ENCODE peak calls at places on chromosome 22, in four cellular contexts. One of them, this sample, is unnamed.
A peak's percentile ranks its signal among the peaks of the same experiment; 100 is the strongest.

GRCh38 chr22:40410731-40411505 is 40.5 kb downstream of the SGSM3 start:
- DNase-seq in endodermal cell: no peak
- DNase-seq in lung: no peak
- DNase-seq in transverse colon: no peak
- DNase-seq in this sample: no peak

GRCh38 chr22:44394246-44395115 is 81.7 kb upstream of the SHISAL1 start:
- DNase-seq in endodermal cell: peak; percentile 31
- DNase-seq in lung: no peak
- DNase-seq in transverse colon: no peak
- DNase-seq in this sample: no peak

GRCh38 chr22:40478456-40479125 is 108.2 kb downstream of the SGSM3 start:
- DNase-seq in endodermal cell: peak; percentile 47
- DNase-seq in lung: no peak
- DNase-seq in transverse colon: no peak
- DNase-seq in this sample: no peak

GRCh38 chr22:44182591-44183588 is 2.2 kb downstream of the PARVG start:
- DNase-seq in endodermal cell: no peak
- DNase-seq in lung: peak; percentile 65
- DNase-seq in transverse colon: peak; percentile 62
- DNase-seq in this sample: no peak

GRCh38 chr22:29225422-29226090 is 19.9 kb downstream of the EMID1 start:
- DNase-seq in endodermal cell: peak; percentile 74
- DNase-seq in lung: peak; percentile 57
- DNase-seq in transverse colon: peak; percentile 33
- DNase-seq in this sample: no peak

GRCh38 chr22:48306785-48307570 is 1520.7 kb downstream of the BRD1 start:
- DNase-seq in endodermal cell: no peak
- DNase-seq in lung: no peak
- DNase-seq in transverse colon: no peak
- DNase-seq in this sample: no peak

GRCh38 chr22:36913431-36914382 is at the start of gene CSF2RB:
- DNase-seq in endodermal cell: peak; percentile 44
- DNase-seq in lung: peak; percentile 58
- DNase-seq in transverse colon: peak; percentile 60
- DNase-seq in this sample: no peak

GRCh38 chr22:39130892-39131855 is 21.3 kb downstream of the CBX7 start:
- DNase-seq in endodermal cell: peak; percentile 59
- DNase-seq in lung: no peak
- DNase-seq in transverse colon: no peak
- DNase-seq in this sample: no peak

GRCh38 chr22:37021710-37022482 is 2.4 kb downstream of the MPST start:
- DNase-seq in endodermal cell: peak; percentile 73
- DNase-seq in lung: no peak
- DNase-seq in transverse colon: peak; percentile 53
- DNase-seq in this sample: peak; percentile 32

GRCh38 chr22:28441720-28442263 is 237.8 kb downstream of the TTC28 start:
- DNase-seq in endodermal cell: no peak
- DNase-seq in lung: no peak
- DNase-seq in transverse colon: no peak
- DNase-seq in this sample: peak; percentile 13

GRCh38 chr22:44261861-44262595 is 50.7 kb downstream of the SHISAL1 start:
- DNase-seq in endodermal cell: peak; percentile 42
- DNase-seq in lung: no peak
- DNase-seq in transverse colon: no peak
- DNase-seq in this sample: no peak

GRCh38 chr22:43852605-43853327 is 9.5 kb downstream of the SULT4A1 start:
- DNase-seq in endodermal cell: peak; percentile 35
- DNase-seq in lung: no peak
- DNase-seq in transverse colon: no peak
- DNase-seq in this sample: no peak

GRCh38 chr22:44371741-44372525 is 59.2 kb upstream of the SHISAL1 start:
- DNase-seq in endodermal cell: peak; percentile 32
- DNase-seq in lung: no peak
- DNase-seq in transverse colon: no peak
- DNase-seq in this sample: no peak

GRCh38 chr22:29773233-29773632 is 6.1 kb downstream of the UQCR10 start:
- DNase-seq in endodermal cell: peak; percentile 69
- DNase-seq in lung: no peak
- DNase-seq in transverse colon: no peak
- DNase-seq in this sample: no peak

GRCh38 chr22:25487508-25487907 is 77.0 kb upstream of the GRK3 start:
- DNase-seq in endodermal cell: no peak
- DNase-seq in lung: no peak
- DNase-seq in transverse colon: no peak
- DNase-seq in this sample: no peak

GRCh38 chr22:38452373-38453064 is 2.5 kb downstream of the KCNJ4 start:
- DNase-seq in endodermal cell: peak; percentile 57
- DNase-seq in lung: no peak
- DNase-seq in transverse colon: no peak
- DNase-seq in this sample: peak; percentile 35

DNA sequence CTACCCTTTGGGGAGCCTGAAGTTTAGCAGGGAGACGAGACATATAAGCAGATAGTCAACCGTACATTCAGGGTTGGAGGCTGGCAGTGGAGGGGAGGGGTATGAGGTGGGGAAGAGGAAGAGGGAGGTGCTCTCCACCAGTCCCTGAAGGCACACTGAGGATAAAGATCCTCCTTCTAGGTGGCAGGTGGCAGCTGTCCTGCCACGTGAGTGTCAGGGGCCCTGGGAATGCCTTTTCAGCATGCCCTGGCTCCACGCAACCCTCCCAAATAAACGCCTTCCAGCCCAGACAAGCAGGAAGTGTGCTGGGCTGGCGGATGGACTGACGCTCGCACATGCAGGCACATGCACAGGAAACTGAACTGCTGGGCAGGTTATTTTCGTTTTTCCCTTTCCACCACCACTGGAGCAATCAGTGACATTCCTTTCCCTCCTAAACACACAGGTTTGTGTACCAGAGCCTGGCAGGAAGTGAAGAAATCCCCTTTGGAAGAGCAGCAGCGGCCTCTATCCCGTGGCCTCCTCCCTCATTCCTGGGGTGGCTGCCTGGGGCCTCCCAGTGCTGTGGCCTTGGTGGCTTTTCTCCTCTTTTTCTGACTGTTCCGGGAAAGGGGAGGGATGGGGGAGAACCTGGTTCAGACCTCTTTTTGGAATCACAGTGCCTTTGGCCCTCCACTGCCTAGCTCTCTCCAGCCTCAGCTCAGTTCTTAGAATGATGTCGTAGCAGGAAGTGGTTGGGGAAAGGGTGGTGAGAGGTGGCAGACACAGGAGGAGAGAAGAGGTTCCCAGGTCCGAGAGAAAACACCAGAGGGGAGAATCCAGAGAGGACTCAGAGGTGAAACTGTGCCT is 157.0 kb upstream of the TIMP3 start:
- DNase-seq in endodermal cell: peak; percentile 59
- DNase-seq in lung: peak; percentile 54
- DNase-seq in transverse colon: peak; percentile 50
- DNase-seq in this sample: peak; percentile 48
- H3K27ac ChIP-seq in endodermal cell: no peak overlapping the region
- H3K27ac ChIP-seq in lung: peak overlapping the region; percentile 71
- H3K27ac ChIP-seq in transverse colon: no peak overlapping the region
- H3K27ac ChIP-seq in this sample: peak overlapping the region; percentile 82

GRCh38 chr22:24433868-24434471 is 6.6 kb downstream of the ADORA2A start:
- DNase-seq in endodermal cell: peak; percentile 30
- DNase-seq in lung: no peak
- DNase-seq in transverse colon: peak; percentile 60
- DNase-seq in this sample: no peak
- H3K4me3 ChIP-seq in endodermal cell: no peak overlapping the region
- H3K4me3 ChIP-seq in lung: no peak overlapping the region
- H3K4me3 ChIP-seq in transverse colon: no peak overlapping the region
- H3K4me3 ChIP-seq in this sample: no peak overlapping the region

GRCh38 chr22:35896306-35896705 is 132.3 kb downstream of the RBFOX2 start:
- DNase-seq in endodermal cell: no peak
- DNase-seq in lung: no peak
- DNase-seq in transverse colon: no peak
- DNase-seq in this sample: no peak
- H3K27ac ChIP-seq in endodermal cell: no peak overlapping the region
- H3K27ac ChIP-seq in lung: no peak overlapping the region
- H3K27ac ChIP-seq in transverse colon: peak overlapping the region; percentile 69
- H3K27ac ChIP-seq in this sample: no peak overlapping the region

DNA sequence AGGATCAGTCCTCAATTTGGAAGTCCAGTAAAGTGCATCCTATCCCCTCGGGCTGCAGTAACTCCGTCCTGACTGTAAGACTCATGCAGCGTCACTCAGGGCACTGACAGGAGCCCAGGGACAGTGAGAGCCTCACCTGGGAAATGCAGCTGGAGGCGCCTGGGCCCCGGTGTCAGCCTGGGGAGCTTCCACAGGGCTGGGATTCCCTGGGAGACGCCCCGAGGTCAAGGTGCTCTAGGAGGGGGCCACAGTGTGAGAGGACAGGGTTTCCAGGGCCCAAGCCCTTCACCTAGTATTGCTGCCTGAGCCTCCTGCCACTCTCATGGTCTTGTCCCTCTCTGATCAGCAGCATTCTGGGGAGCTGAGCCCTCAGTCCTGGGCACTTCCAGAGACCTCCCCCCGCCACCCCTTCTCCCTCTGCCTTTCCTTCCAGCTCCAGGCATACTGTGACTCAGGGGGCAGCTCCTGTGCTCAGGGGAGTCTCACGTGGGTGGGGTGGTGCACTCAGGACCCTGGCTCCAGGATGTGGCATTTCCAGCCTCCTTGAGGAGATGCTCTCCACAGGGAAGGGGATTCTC is 99.1 kb upstream of the IGLL5 start:
- DNase-seq in endodermal cell: no peak
- DNase-seq in lung: no peak
- DNase-seq in transverse colon: no peak
- DNase-seq in this sample: no peak
- H3K4me3 ChIP-seq in endodermal cell: no peak overlapping the region
- H3K4me3 ChIP-seq in lung: no peak overlapping the region
- H3K4me3 ChIP-seq in transverse colon: no peak overlapping the region
- H3K4me3 ChIP-seq in this sample: no peak overlapping the region

GRCh38 chr22:42642801-42643631 is 2.6 kb upstream of the ATP5MGL start:
- DNase-seq in endodermal cell: no peak
- DNase-seq in lung: no peak
- DNase-seq in transverse colon: no peak
- DNase-seq in this sample: no peak
- H3K27ac ChIP-seq in endodermal cell: no peak overlapping the region
- H3K27ac ChIP-seq in lung: peak overlapping the region; percentile 95
- H3K27ac ChIP-seq in transverse colon: peak overlapping the region; percentile 98
- H3K27ac ChIP-seq in this sample: no peak overlapping the region

GRCh38 chr22:26656896-26657851 is at the start of gene MIAT:
- DNase-seq in endodermal cell: peak; percentile 85
- DNase-seq in lung: no peak
- DNase-seq in transverse colon: peak; percentile 64
- DNase-seq in this sample: no peak
- H3K4me3 ChIP-seq in endodermal cell: peak within 1 kb of the TSS; percentile 74
- H3K4me3 ChIP-seq in lung: no peak within 1 kb of the TSS
- H3K4me3 ChIP-seq in transverse colon: peak within 1 kb of the TSS; percentile 29
- H3K4me3 ChIP-seq in this sample: no peak within 1 kb of the TSS

DNA sequence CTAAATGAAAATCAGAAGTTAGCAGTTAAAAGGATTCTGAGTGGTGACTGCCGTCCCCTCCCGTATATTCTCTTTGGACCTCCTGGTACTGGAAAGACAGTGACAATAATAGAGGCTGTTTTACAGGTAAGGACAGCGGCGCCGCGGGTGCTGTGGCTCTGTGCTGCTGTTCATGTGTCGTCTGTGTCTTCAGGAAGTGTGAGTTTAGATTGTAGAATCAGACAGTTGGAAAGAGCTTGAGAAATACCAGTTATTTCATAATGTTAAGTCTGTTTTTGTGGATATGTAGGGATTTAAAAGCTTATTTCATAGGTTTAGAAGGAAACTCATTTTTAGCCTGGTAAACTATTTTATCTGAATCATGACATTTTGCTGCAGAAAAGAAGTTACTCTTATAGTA is 27.4 kb upstream of the PANX2 start:
- DNase-seq in endodermal cell: no peak
- DNase-seq in lung: no peak
- DNase-seq in transverse colon: no peak
- DNase-seq in this sample: no peak
- H3K27ac ChIP-seq in endodermal cell: no peak overlapping the region
- H3K27ac ChIP-seq in lung: no peak overlapping the region
- H3K27ac ChIP-seq in transverse colon: no peak overlapping the region
- H3K27ac ChIP-seq in this sample: no peak overlapping the region

GRCh38 chr22:23773247-23774113 is 831 bp downstream of the MMP11 start:
- DNase-seq in endodermal cell: peak; percentile 69
- DNase-seq in lung: no peak
- DNase-seq in transverse colon: no peak
- DNase-seq in this sample: no peak
- H3K4me3 ChIP-seq in endodermal cell: peak overlapping the region; percentile 78
- H3K4me3 ChIP-seq in lung: peak overlapping the region; percentile 33
- H3K4me3 ChIP-seq in transverse colon: peak overlapping the region; percentile 61
- H3K4me3 ChIP-seq in this sample: peak overlapping the region; percentile 35

GRCh38 chr22:46089426-46090041 is 60.8 kb upstream of the PPARA start:
- DNase-seq in endodermal cell: no peak
- DNase-seq in lung: no peak
- DNase-seq in transverse colon: peak; percentile 7
- DNase-seq in this sample: no peak

GRCh38 chr22:46087816-46088277 is 62.5 kb upstream of the PPARA start:
- DNase-seq in endodermal cell: no peak
- DNase-seq in lung: peak; percentile 78
- DNase-seq in transverse colon: peak; percentile 80
- DNase-seq in this sample: peak; percentile 43

GRCh38 chr22:46087336-46087690 is 63.0 kb upstream of the PPARA start:
- DNase-seq in endodermal cell: no peak
- DNase-seq in lung: no peak
- DNase-seq in transverse colon: no peak
- DNase-seq in this sample: no peak

GRCh38 chr22:46090051-46090591 is 60.2 kb upstream of the PPARA start:
- DNase-seq in endodermal cell: no peak
- DNase-seq in lung: no peak
- DNase-seq in transverse colon: peak; percentile 28
- DNase-seq in this sample: peak; percentile 32

GRCh38 chr22:46088541-46089311 is 61.6 kb upstream of the PPARA start:
- DNase-seq in endodermal cell: no peak
- DNase-seq in lung: no peak
- DNase-seq in transverse colon: no peak
- DNase-seq in this sample: no peak
- H3K27ac ChIP-seq in endodermal cell: no peak overlapping the region
- H3K27ac ChIP-seq in lung: peak overlapping the region; percentile 91
- H3K27ac ChIP-seq in transverse colon: peak overlapping the region; percentile 98
- H3K27ac ChIP-seq in this sample: peak overlapping the region; percentile 97

GRCh38 chr22:19689408-19689807 is 24.9 kb upstream of the SEPTIN5 start:
- DNase-seq in endodermal cell: peak; percentile 36
- DNase-seq in lung: no peak
- DNase-seq in transverse colon: no peak
- DNase-seq in this sample: no peak

GRCh38 chr22:19687561-19688300 is 26.6 kb upstream of the SEPTIN5 start:
- DNase-seq in endodermal cell: peak; percentile 36
- DNase-seq in lung: no peak
- DNase-seq in transverse colon: no peak
- DNase-seq in this sample: peak; percentile 27

GRCh38 chr22:19691007-19691720 is 23.1 kb upstream of the SEPTIN5 start:
- DNase-seq in endodermal cell: no peak
- DNase-seq in lung: no peak
- DNase-seq in transverse colon: no peak
- DNase-seq in this sample: no peak

GRCh38 chr22:19688301-19689290 is 25.7 kb upstream of the SEPTIN5 start:
- DNase-seq in endodermal cell: peak; percentile 39
- DNase-seq in lung: no peak
- DNase-seq in transverse colon: no peak
- DNase-seq in this sample: no peak

DNA sequence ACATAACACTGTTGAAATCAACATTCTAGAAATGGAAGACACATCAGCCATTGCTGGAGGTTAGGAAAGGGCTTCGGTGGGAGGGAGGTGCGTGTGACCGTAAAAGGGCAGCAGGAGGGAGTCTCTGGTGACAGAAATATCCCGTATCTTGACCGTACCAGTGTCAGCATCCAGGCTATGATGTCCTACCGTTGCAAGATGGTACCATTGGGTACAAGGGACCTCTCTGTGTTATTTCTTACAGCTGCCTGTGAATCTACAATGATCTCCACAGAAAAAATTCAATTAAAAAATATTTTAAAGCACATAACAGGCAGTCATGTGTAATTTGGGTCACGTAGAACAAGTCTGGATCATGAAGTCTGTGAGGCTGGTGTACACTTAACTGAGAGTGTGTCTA is 27.4 kb upstream of the SEPTIN5 start:
- DNase-seq in endodermal cell: peak; percentile 18
- DNase-seq in lung: no peak
- DNase-seq in transverse colon: no peak
- DNase-seq in this sample: no peak
- H3K4me3 ChIP-seq in endodermal cell: no peak overlapping the region
- H3K4me3 ChIP-seq in lung: no peak overlapping the region
- H3K4me3 ChIP-seq in transverse colon: no peak overlapping the region
- H3K4me3 ChIP-seq in this sample: no peak overlapping the region

This sample was measured in thyroid gland.